ENCODE peak calls at places on chromosome 4, in nine cellular contexts. V is brain microvascular endothelial cell; Y is effector memory CD4-positive, alpha-beta T cell; G is mesendoderm; P is heart right ventricle; H is endodermal cell; E is fibroblast of lung; W is tibial artery; D is Karpas-422. M is an unnamed sample.

GRCh38 chr4:72767903-72768817 is 199.1 kb upstream of the ADAMTS3 start:
- DNase-seq in V (peak), Y (no peak), G (peak), P (no peak), H (no peak), E (peak), W (no peak), D (no peak), M (no peak)

GRCh38 chr4:139188648-139189416 is 11.8 kb upstream of the ELF2 start:
- DNase-seq in V (no peak), Y (no peak), G (peak), P (no peak), H (peak), E (no peak), W (no peak), D (no peak), M (no peak)

GRCh38 chr4:3302164-3302785 is 9.5 kb downstream of the RGS12 start:
- DNase-seq in V (no peak), Y (peak), G (no peak), P (no peak), H (peak), E (peak), W (no peak), D (no peak), M (no peak)

GRCh38 chr4:77990456-77990855 is 66.7 kb upstream of the FRAS1 start:
- DNase-seq in V (no peak), Y (no peak), G (no peak), P (no peak), H (no peak), E (peak), W (no peak), D (no peak), M (no peak)

GRCh38 chr4:48596336-48596735 is 106.3 kb downstream of the ZAR1 start:
- DNase-seq in V (no peak), Y (no peak), G (no peak), P (no peak), H (no peak), E (no peak), W (no peak), D (no peak), M (no peak)

GRCh38 chr4:94561249-94562024 is 109.7 kb downstream of the PDLIM5 start:
- DNase-seq in V (peak), Y (no peak), G (no peak), P (no peak), H (no peak), E (peak), W (no peak), D (no peak), M (no peak)

GRCh38 chr4:61299316-61299715 is 99.2 kb downstream of the ADGRL3 start:
- DNase-seq in V (no peak), Y (no peak), G (no peak), P (no peak), H (no peak), E (no peak), W (no peak), D (no peak), M (no peak)

GRCh38 chr4:83658806-83659205 is 122.9 kb downstream of the GPAT3 start:
- DNase-seq in V (peak), Y (no peak), G (peak), P (no peak), H (no peak), E (no peak), W (no peak), D (no peak), M (no peak)

GRCh38 chr4:138611017-138611416 is 368.9 kb upstream of the SLC7A11 start:
- DNase-seq in V (no peak), Y (no peak), G (no peak), P (no peak), H (no peak), E (no peak), W (no peak), D (no peak), M (no peak)

GRCh38 chr4:141654098-141654497 is 17.7 kb downstream of the IL15 start:
- DNase-seq in V (no peak), Y (no peak), G (peak), P (peak), H (peak), E (peak), W (no peak), D (no peak), M (peak)

GRCh38 chr4:185738038-185738552 is 73.9 kb downstream of the SORBS2 start:
- DNase-seq in V (peak), Y (no peak), G (no peak), P (no peak), H (no peak), E (peak), W (no peak), D (no peak), M (no peak)

GRCh38 chr4:133147922-133148689 is 988 bp upstream of the PCDH10 start:
- DNase-seq in V (peak), Y (no peak), G (peak), P (no peak), H (peak), E (peak), W (peak), D (no peak), M (no peak)

GRCh38 chr4:90419124-90419711 is 292.0 kb downstream of the CCSER1 start:
- DNase-seq in V (no peak), Y (no peak), G (peak), P (no peak), H (no peak), E (peak), W (no peak), D (peak), M (peak)

GRCh38 chr4:65046496-65047101 is 623.7 kb downstream of the EPHA5 start:
- DNase-seq in V (no peak), Y (no peak), G (no peak), P (no peak), H (peak), E (peak), W (no peak), D (no peak), M (no peak)

GRCh38 chr4:70515342-70516245 is 2.8 kb upstream of the AMTN start:
- DNase-seq in V (peak), Y (no peak), G (no peak), P (no peak), H (no peak), E (peak), W (no peak), D (no peak), M (no peak)

GRCh38 chr4:168917150-168917779 is 92.8 kb downstream of the CBR4 start:
- DNase-seq in V (peak), Y (no peak), G (peak), P (no peak), H (no peak), E (peak), W (no peak), D (peak), M (peak)

GRCh38 chr4:159400782-159401712 is 298.2 kb downstream of the RAPGEF2 start:
- DNase-seq in V (peak), Y (no peak), G (no peak), P (peak), H (no peak), E (no peak), W (no peak), D (no peak), M (no peak)

GRCh38 chr4:185637162-185637875 is 102.0 kb upstream of the PDLIM3 start:
- DNase-seq in V (no peak), Y (no peak), G (no peak), P (no peak), H (no peak), E (no peak), W (no peak), D (no peak), M (no peak)

GRCh38 chr4:133270021-133270570 is 121.0 kb downstream of the PCDH10 start:
- DNase-seq in V (no peak), Y (no peak), G (peak), P (no peak), H (peak), E (peak), W (no peak), D (no peak), M (no peak)

GRCh38 chr4:101689220-101689619 is 101.3 kb upstream of the BANK1 start:
- DNase-seq in V (no peak), Y (no peak), G (no peak), P (no peak), H (no peak), E (no peak), W (no peak), D (no peak), M (no peak)

GRCh38 chr4:56197387-56197786 is 189.9 kb downstream of the AASDH start:
- DNase-seq in V (peak), Y (no peak), G (no peak), P (no peak), H (no peak), E (peak), W (no peak), D (no peak), M (no peak)

GRCh38 chr4:174116021-174116420 is 167.4 kb downstream of the FBXO8 start:
- DNase-seq in V (no peak), Y (no peak), G (no peak), P (no peak), H (no peak), E (no peak), W (no peak), D (no peak), M (no peak)

GRCh38 chr4:133776961-133777360 is 424.6 kb downstream of the PABPC4L start:
- DNase-seq in V (no peak), Y (no peak), G (no peak), P (no peak), H (no peak), E (no peak), W (no peak), D (no peak), M (no peak)

GRCh38 chr4:144584428-144584827 is 61.5 kb upstream of the HHIP start:
- DNase-seq in V (no peak), Y (no peak), G (no peak), P (no peak), H (no peak), E (no peak), W (no peak), D (no peak), M (no peak)

GRCh38 chr4:24476209-24476781 is 108.1 kb downstream of the DHX15 start:
- DNase-seq in V (no peak), Y (no peak), G (peak), P (no peak), H (no peak), E (peak), W (no peak), D (peak), M (no peak)

GRCh38 chr4:13635281-13635799 is 7.8 kb upstream of the BOD1L1 start:
- DNase-seq in V (no peak), Y (no peak), G (no peak), P (no peak), H (no peak), E (peak), W (no peak), D (no peak), M (no peak)

GRCh38 chr4:3719191-3719590 is 47.0 kb upstream of the ADRA2C start:
- DNase-seq in V (no peak), Y (no peak), G (no peak), P (no peak), H (no peak), E (no peak), W (no peak), D (no peak), M (no peak)

GRCh38 chr4:13851541-13851940 is 224.0 kb upstream of the BOD1L1 start:
- DNase-seq in V (no peak), Y (no peak), G (no peak), P (no peak), H (no peak), E (no peak), W (no peak), D (no peak), M (no peak)

GRCh38 chr4:892780-893179 is 39.3 kb downstream of the GAK start:
- DNase-seq in V (no peak), Y (no peak), G (no peak), P (no peak), H (no peak), E (no peak), W (no peak), D (no peak), M (no peak)

GRCh38 chr4:125837493-125838238 is 522.9 kb downstream of the FAT4 start:
- DNase-seq in V (no peak), Y (no peak), G (no peak), P (no peak), H (no peak), E (peak), W (no peak), D (no peak), M (no peak)

GRCh38 chr4:22607382-22607781 is 85.4 kb upstream of the GBA3 start:
- DNase-seq in V (no peak), Y (no peak), G (peak), P (no peak), H (peak), E (peak), W (no peak), D (peak), M (no peak)

GRCh38 chr4:155568641-155569040 is 98.0 kb upstream of the GUCY1A1 start:
- DNase-seq in V (no peak), Y (no peak), G (no peak), P (no peak), H (no peak), E (no peak), W (no peak), D (peak), M (no peak)

GRCh38 chr4:141656031-141656430 is 19.6 kb downstream of the IL15 start:
- DNase-seq in V (no peak), Y (no peak), G (no peak), P (no peak), H (no peak), E (no peak), W (no peak), D (no peak), M (no peak)

GRCh38 chr4:8675383-8675782 is 82.8 kb downstream of the CPZ start:
- DNase-seq in V (peak), Y (no peak), G (peak), P (no peak), H (peak), E (no peak), W (no peak), D (peak), M (peak)

GRCh38 chr4:52588771-52589591 is 70.1 kb downstream of the USP46 start:
- DNase-seq in V (peak), Y (peak), G (peak), P (no peak), H (no peak), E (peak), W (no peak), D (no peak), M (no peak)

GRCh38 chr4:75142377-75142776 is 209.5 kb downstream of the PARM1 start:
- DNase-seq in V (peak), Y (no peak), G (no peak), P (no peak), H (no peak), E (peak), W (no peak), D (no peak), M (no peak)

GRCh38 chr4:98816386-98816785 is 112.5 kb downstream of the EIF4E start:
- DNase-seq in V (no peak), Y (no peak), G (no peak), P (no peak), H (no peak), E (no peak), W (no peak), D (no peak), M (no peak)
- H3K4me3 ChIP-seq in V (no peak), Y (no peak), G (no peak), P (no peak), H (peak), E (no peak), W (no peak), D (no peak), M (no peak)

DNA sequence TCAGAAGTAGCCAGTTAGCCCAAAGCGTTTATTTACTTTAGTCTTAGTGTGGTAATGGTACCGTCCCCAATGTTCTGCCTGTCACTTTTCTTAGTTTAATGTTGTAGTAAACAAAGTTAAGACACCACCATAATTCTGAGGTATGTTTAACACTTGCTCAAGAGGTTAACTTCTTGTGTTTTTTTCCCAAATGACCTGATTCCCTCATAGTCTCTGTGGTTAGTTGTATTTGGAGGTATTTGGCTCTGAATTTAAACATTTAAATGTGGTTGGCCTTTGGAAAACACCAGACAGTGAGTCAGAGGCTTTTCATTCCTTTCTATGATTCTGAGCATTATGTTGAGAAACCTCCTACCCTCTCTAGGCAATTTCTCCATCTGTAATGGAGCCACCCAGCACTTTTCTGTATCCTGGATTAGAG is 47.9 kb downstream of the CXCL1 start:
- DNase-seq in V (peak), Y (no peak), G (no peak), P (no peak), H (no peak), E (peak), W (no peak), D (no peak), M (no peak)
- H3K27ac ChIP-seq in V (peak), Y (no peak), G (no peak), P (no peak), H (no peak), E (no peak), W (peak), D (no peak), M (no peak)

GRCh38 chr4:2104556-2105345 is 45.6 kb downstream of the NAT8L start:
- DNase-seq in V (no peak), Y (no peak), G (no peak), P (no peak), H (no peak), E (no peak), W (no peak), D (no peak), M (no peak)
- H3K4me3 ChIP-seq in V (no peak), Y (no peak), G (no peak), P (no peak), H (no peak), E (no peak), W (no peak), D (no peak), M (no peak)

GRCh38 chr4:41792166-41792565 is 43.6 kb upstream of the PHOX2B start:
- DNase-seq in V (no peak), Y (no peak), G (no peak), P (no peak), H (no peak), E (no peak), W (no peak), D (peak), M (no peak)
- H3K27ac ChIP-seq in V (no peak), Y (no peak), G (no peak), P (no peak), H (no peak), E (no peak), W (no peak), D (no peak), M (no peak)

GRCh38 chr4:152585036-152585439 is 49.1 kb upstream of the FBXW7 start:
- DNase-seq in V (no peak), Y (no peak), G (no peak), P (no peak), H (no peak), E (no peak), W (no peak), D (no peak), M (no peak)
- H3K4me3 ChIP-seq in V (no peak), Y (peak), G (no peak), P (no peak), H (no peak), E (peak), W (no peak), D (peak), M (no peak)

GRCh38 chr4:128635939-128636551 is 173.5 kb upstream of the JADE1 start:
- DNase-seq in V (no peak), Y (no peak), G (peak), P (no peak), H (peak), E (peak), W (no peak), D (no peak), M (no peak)
- H3K27ac ChIP-seq in V (no peak), Y (no peak), G (peak), P (peak), H (peak), E (no peak), W (no peak), D (no peak), M (no peak)

DNA sequence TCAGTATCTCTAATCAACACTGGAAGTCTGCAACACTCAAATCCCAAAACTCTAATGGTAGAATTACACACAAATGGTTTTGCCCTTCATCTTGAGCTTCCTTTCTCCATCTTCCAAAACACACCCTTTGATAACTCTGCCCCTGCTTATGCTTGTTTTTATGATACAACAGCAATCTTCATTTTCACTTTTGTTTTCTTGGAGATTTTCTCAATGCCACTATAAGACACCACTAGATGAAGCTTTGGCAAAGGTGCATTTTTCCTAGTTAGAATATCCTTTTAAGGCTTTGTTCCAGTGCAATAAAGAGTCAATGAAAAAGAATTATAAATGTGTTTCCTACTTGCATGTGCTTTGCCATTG is 472.4 kb upstream of the NWD2 start:
- DNase-seq in V (no peak), Y (no peak), G (no peak), P (no peak), H (no peak), E (no peak), W (no peak), D (no peak), M (no peak)
- H3K4me3 ChIP-seq in V (no peak), Y (no peak), G (no peak), P (no peak), H (no peak), E (no peak), W (no peak), D (no peak), M (no peak)

M was measured in iPS DF 6.9.